ENCODE peak calls at places on chromosome 21, in five cellular contexts. One of them, this sample, is unnamed.

GRCh38 chr21:42061866-42062542 is 9.1 kb upstream of the UMODL1 start:
- DNase-seq in mammary epithelial cell: no peak
- DNase-seq in A172: no peak
- DNase-seq in LoVo: no peak
- DNase-seq in germinal center: peak
- DNase-seq in this sample: no peak

GRCh38 chr21:37319551-37319950 is 47.0 kb upstream of the DYRK1A start:
- DNase-seq in mammary epithelial cell: no peak
- DNase-seq in A172: no peak
- DNase-seq in LoVo: no peak
- DNase-seq in germinal center: no peak
- DNase-seq in this sample: no peak

GRCh38 chr21:40047993-40048730 is 180.9 kb downstream of the PCP4 start:
- DNase-seq in mammary epithelial cell: peak
- DNase-seq in A172: no peak
- DNase-seq in LoVo: peak
- DNase-seq in germinal center: no peak
- DNase-seq in this sample: no peak

GRCh38 chr21:38784458-38785266 is 21.1 kb upstream of the ETS2 start:
- DNase-seq in mammary epithelial cell: no peak
- DNase-seq in A172: no peak
- DNase-seq in LoVo: no peak
- DNase-seq in germinal center: no peak
- DNase-seq in this sample: no peak

GRCh38 chr21:16983425-16983824 is 529.4 kb upstream of the CXADR start:
- DNase-seq in mammary epithelial cell: no peak
- DNase-seq in A172: no peak
- DNase-seq in LoVo: no peak
- DNase-seq in germinal center: no peak
- DNase-seq in this sample: no peak

GRCh38 chr21:45332981-45333582 is 45.4 kb upstream of the POFUT2 start:
- DNase-seq in mammary epithelial cell: no peak
- DNase-seq in A172: no peak
- DNase-seq in LoVo: no peak
- DNase-seq in germinal center: no peak
- DNase-seq in this sample: no peak

GRCh38 chr21:15034126-15034848 is 30.5 kb downstream of the NRIP1 start:
- DNase-seq in mammary epithelial cell: no peak
- DNase-seq in A172: no peak
- DNase-seq in LoVo: no peak
- DNase-seq in germinal center: no peak
- DNase-seq in this sample: no peak

GRCh38 chr21:46237474-46237873 is 8.9 kb upstream of the LSS start:
- DNase-seq in mammary epithelial cell: no peak
- DNase-seq in A172: no peak
- DNase-seq in LoVo: no peak
- DNase-seq in germinal center: no peak
- DNase-seq in this sample: no peak

GRCh38 chr21:37587203-37587602 is 220.6 kb downstream of the DYRK1A start:
- DNase-seq in mammary epithelial cell: no peak
- DNase-seq in A172: no peak
- DNase-seq in LoVo: no peak
- DNase-seq in germinal center: no peak
- DNase-seq in this sample: no peak

GRCh38 chr21:35268817-35269216 is 219.7 kb upstream of the RUNX1 start:
- DNase-seq in mammary epithelial cell: no peak
- DNase-seq in A172: no peak
- DNase-seq in LoVo: no peak
- DNase-seq in germinal center: no peak
- DNase-seq in this sample: no peak

GRCh38 chr21:33121715-33122475 is 52.0 kb downstream of the OLIG1 start:
- DNase-seq in mammary epithelial cell: peak
- DNase-seq in A172: peak
- DNase-seq in LoVo: no peak
- DNase-seq in germinal center: peak
- DNase-seq in this sample: no peak

GRCh38 chr21:33949516-33950424 is 34.2 kb upstream of the ATP5PO start:
- DNase-seq in mammary epithelial cell: no peak
- DNase-seq in A172: no peak
- DNase-seq in LoVo: no peak
- DNase-seq in germinal center: peak
- DNase-seq in this sample: no peak

GRCh38 chr21:26881504-26882228 is 36.5 kb upstream of the ADAMTS1 start:
- DNase-seq in mammary epithelial cell: no peak
- DNase-seq in A172: peak
- DNase-seq in LoVo: no peak
- DNase-seq in germinal center: no peak
- DNase-seq in this sample: peak

GRCh38 chr21:38985423-38986378 is 180.0 kb downstream of the ETS2 start:
- DNase-seq in mammary epithelial cell: peak
- DNase-seq in A172: peak
- DNase-seq in LoVo: no peak
- DNase-seq in germinal center: peak
- DNase-seq in this sample: peak

GRCh38 chr21:14548751-14549150 is 2.6 kb upstream of the SAMSN1 start:
- DNase-seq in mammary epithelial cell: peak
- DNase-seq in A172: no peak
- DNase-seq in LoVo: no peak
- DNase-seq in germinal center: no peak
- DNase-seq in this sample: no peak

GRCh38 chr21:29080454-29080930 is 7.0 kb upstream of the CCT8 start:
- DNase-seq in mammary epithelial cell: no peak
- DNase-seq in A172: no peak
- DNase-seq in LoVo: no peak
- DNase-seq in germinal center: no peak
- DNase-seq in this sample: peak

This sample was measured in kidney glomerular epithelial cell.